ENCODE peak calls at places on chromosomes 6 and 20, in ten cellular contexts. One of them, this sample, is unnamed.

GRCh38 chr20:50331469-50332251 is 141.0 kb downstream of the CEBPB start:
- DNase-seq in activated naive CD4-positive, alpha-beta T cell: no peak
- DNase-seq in pulmonary artery endothelial cell: no peak
- DNase-seq in glutamatergic neuron: no peak
- DNase-seq in mesenchymal stem cell: no peak
- DNase-seq in psoas muscle: no peak
- DNase-seq in upper lobe of left lung: peak; percentile 79
- DNase-seq in SK-N-SH: no peak
- DNase-seq in NCI-H1694: no peak
- DNase-seq in breast epithelium: peak; percentile 75
- DNase-seq in this sample: no peak

GRCh38 chr20:62178316-62179161 is 4.3 kb upstream of the MTG2 start:
- DNase-seq in breast epithelium: no peak
- DNase-seq in upper lobe of left lung: no peak
- DNase-seq in SK-N-SH: no peak
- DNase-seq in NCI-H1694: peak; percentile 13
- DNase-seq in activated naive CD4-positive, alpha-beta T cell: no peak
- DNase-seq in psoas muscle: no peak
- DNase-seq in pulmonary artery endothelial cell: no peak
- DNase-seq in mesenchymal stem cell: no peak
- DNase-seq in glutamatergic neuron: peak; percentile 10
- DNase-seq in this sample: no peak

GRCh38 chr20:5557123-5557522 is 193.1 kb upstream of the SHLD1 start:
- DNase-seq in SK-N-SH: peak; percentile 54
- DNase-seq in pulmonary artery endothelial cell: peak; percentile 8
- DNase-seq in psoas muscle: peak; percentile 27
- DNase-seq in breast epithelium: no peak
- DNase-seq in glutamatergic neuron: peak; percentile 58
- DNase-seq in mesenchymal stem cell: peak; percentile 59
- DNase-seq in activated naive CD4-positive, alpha-beta T cell: peak; percentile 25
- DNase-seq in upper lobe of left lung: peak; percentile 34
- DNase-seq in NCI-H1694: peak; percentile 6
- DNase-seq in this sample: peak; percentile 63

GRCh38 chr6:135162678-135163439 is 18.2 kb upstream of the MYB start:
- DNase-seq in activated naive CD4-positive, alpha-beta T cell: peak; percentile 4
- DNase-seq in psoas muscle: peak; percentile 21
- DNase-seq in NCI-H1694: peak; percentile 6
- DNase-seq in SK-N-SH: peak; percentile 50
- DNase-seq in upper lobe of left lung: no peak
- DNase-seq in glutamatergic neuron: peak; percentile 84
- DNase-seq in mesenchymal stem cell: peak; percentile 24
- DNase-seq in pulmonary artery endothelial cell: no peak
- DNase-seq in breast epithelium: no peak
- DNase-seq in this sample: peak; percentile 35

GRCh38 chr20:44032583-44033138 is 118.0 kb downstream of the TOX2 start:
- DNase-seq in pulmonary artery endothelial cell: no peak
- DNase-seq in activated naive CD4-positive, alpha-beta T cell: no peak
- DNase-seq in SK-N-SH: no peak
- DNase-seq in breast epithelium: no peak
- DNase-seq in upper lobe of left lung: no peak
- DNase-seq in psoas muscle: no peak
- DNase-seq in glutamatergic neuron: no peak
- DNase-seq in mesenchymal stem cell: no peak
- DNase-seq in NCI-H1694: no peak
- DNase-seq in this sample: no peak

GRCh38 chr6:79137671-79138070 is 59.6 kb upstream of the PHIP start:
- DNase-seq in mesenchymal stem cell: no peak
- DNase-seq in psoas muscle: no peak
- DNase-seq in activated naive CD4-positive, alpha-beta T cell: no peak
- DNase-seq in upper lobe of left lung: no peak
- DNase-seq in glutamatergic neuron: no peak
- DNase-seq in breast epithelium: no peak
- DNase-seq in pulmonary artery endothelial cell: no peak
- DNase-seq in NCI-H1694: no peak
- DNase-seq in SK-N-SH: no peak
- DNase-seq in this sample: no peak

GRCh38 chr20:14142964-14143627 is 147.8 kb downstream of the MACROD2 start:
- DNase-seq in pulmonary artery endothelial cell: no peak
- DNase-seq in glutamatergic neuron: no peak
- DNase-seq in activated naive CD4-positive, alpha-beta T cell: no peak
- DNase-seq in SK-N-SH: peak; percentile 17
- DNase-seq in breast epithelium: no peak
- DNase-seq in NCI-H1694: no peak
- DNase-seq in psoas muscle: no peak
- DNase-seq in mesenchymal stem cell: peak; percentile 59
- DNase-seq in upper lobe of left lung: no peak
- DNase-seq in this sample: no peak

GRCh38 chr6:71248306-71248705 is 40.3 kb upstream of the OGFRL1 start:
- DNase-seq in breast epithelium: no peak
- DNase-seq in psoas muscle: no peak
- DNase-seq in SK-N-SH: no peak
- DNase-seq in pulmonary artery endothelial cell: no peak
- DNase-seq in mesenchymal stem cell: peak; percentile 89
- DNase-seq in activated naive CD4-positive, alpha-beta T cell: no peak
- DNase-seq in upper lobe of left lung: peak; percentile 36
- DNase-seq in glutamatergic neuron: no peak
- DNase-seq in NCI-H1694: no peak
- DNase-seq in this sample: peak; percentile 56

GRCh38 chr6:36545767-36546663 is 1.3 kb downstream of the STK38 start:
- DNase-seq in pulmonary artery endothelial cell: no peak
- DNase-seq in psoas muscle: no peak
- DNase-seq in upper lobe of left lung: no peak
- DNase-seq in activated naive CD4-positive, alpha-beta T cell: no peak
- DNase-seq in breast epithelium: no peak
- DNase-seq in mesenchymal stem cell: peak; percentile 66
- DNase-seq in SK-N-SH: peak; percentile 45
- DNase-seq in glutamatergic neuron: no peak
- DNase-seq in NCI-H1694: no peak
- DNase-seq in this sample: no peak

GRCh38 chr6:79544299-79544927 is 7.2 kb upstream of the LCA5 start:
- DNase-seq in mesenchymal stem cell: peak; percentile 68
- DNase-seq in upper lobe of left lung: no peak
- DNase-seq in psoas muscle: no peak
- DNase-seq in SK-N-SH: no peak
- DNase-seq in pulmonary artery endothelial cell: no peak
- DNase-seq in activated naive CD4-positive, alpha-beta T cell: no peak
- DNase-seq in breast epithelium: no peak
- DNase-seq in glutamatergic neuron: no peak
- DNase-seq in NCI-H1694: peak; percentile 14
- DNase-seq in this sample: no peak

GRCh38 chr20:60715172-60715571 is 536.9 kb upstream of the CDH4 start:
- DNase-seq in activated naive CD4-positive, alpha-beta T cell: no peak
- DNase-seq in mesenchymal stem cell: no peak
- DNase-seq in pulmonary artery endothelial cell: no peak
- DNase-seq in upper lobe of left lung: no peak
- DNase-seq in glutamatergic neuron: no peak
- DNase-seq in SK-N-SH: peak; percentile 9
- DNase-seq in breast epithelium: no peak
- DNase-seq in NCI-H1694: no peak
- DNase-seq in psoas muscle: no peak
- DNase-seq in this sample: no peak

GRCh38 chr6:156984178-156984738 is 207.1 kb downstream of the ARID1B start:
- DNase-seq in breast epithelium: no peak
- DNase-seq in glutamatergic neuron: no peak
- DNase-seq in NCI-H1694: no peak
- DNase-seq in psoas muscle: no peak
- DNase-seq in pulmonary artery endothelial cell: no peak
- DNase-seq in SK-N-SH: no peak
- DNase-seq in activated naive CD4-positive, alpha-beta T cell: no peak
- DNase-seq in mesenchymal stem cell: no peak
- DNase-seq in upper lobe of left lung: no peak
- DNase-seq in this sample: no peak

GRCh38 chr6:145313041-145313855 is 422.1 kb downstream of the EPM2A start:
- DNase-seq in breast epithelium: no peak
- DNase-seq in NCI-H1694: no peak
- DNase-seq in SK-N-SH: no peak
- DNase-seq in mesenchymal stem cell: no peak
- DNase-seq in upper lobe of left lung: no peak
- DNase-seq in activated naive CD4-positive, alpha-beta T cell: no peak
- DNase-seq in psoas muscle: no peak
- DNase-seq in glutamatergic neuron: no peak
- DNase-seq in pulmonary artery endothelial cell: no peak
- DNase-seq in this sample: no peak

GRCh38 chr20:50343490-50344179 is 153.0 kb downstream of the CEBPB start:
- DNase-seq in upper lobe of left lung: no peak
- DNase-seq in breast epithelium: peak; percentile 96
- DNase-seq in mesenchymal stem cell: no peak
- DNase-seq in pulmonary artery endothelial cell: no peak
- DNase-seq in SK-N-SH: no peak
- DNase-seq in activated naive CD4-positive, alpha-beta T cell: no peak
- DNase-seq in NCI-H1694: no peak
- DNase-seq in psoas muscle: no peak
- DNase-seq in glutamatergic neuron: no peak
- DNase-seq in this sample: no peak

GRCh38 chr6:30841644-30842504 is 42.4 kb upstream of the DDR1 start:
- DNase-seq in SK-N-SH: no peak
- DNase-seq in psoas muscle: no peak
- DNase-seq in upper lobe of left lung: no peak
- DNase-seq in glutamatergic neuron: no peak
- DNase-seq in activated naive CD4-positive, alpha-beta T cell: no peak
- DNase-seq in breast epithelium: no peak
- DNase-seq in NCI-H1694: no peak
- DNase-seq in pulmonary artery endothelial cell: no peak
- DNase-seq in mesenchymal stem cell: peak; percentile 56
- DNase-seq in this sample: no peak

GRCh38 chr6:14673201-14673600 is 555.6 kb downstream of the CD83 start:
- DNase-seq in glutamatergic neuron: no peak
- DNase-seq in NCI-H1694: no peak
- DNase-seq in mesenchymal stem cell: peak; percentile 68
- DNase-seq in pulmonary artery endothelial cell: no peak
- DNase-seq in upper lobe of left lung: no peak
- DNase-seq in activated naive CD4-positive, alpha-beta T cell: no peak
- DNase-seq in SK-N-SH: no peak
- DNase-seq in psoas muscle: no peak
- DNase-seq in breast epithelium: no peak
- DNase-seq in this sample: no peak

GRCh38 chr20:25437153-25437581 is 29.7 kb downstream of the GINS1 start:
- DNase-seq in breast epithelium: no peak
- DNase-seq in psoas muscle: no peak
- DNase-seq in glutamatergic neuron: no peak
- DNase-seq in SK-N-SH: no peak
- DNase-seq in upper lobe of left lung: no peak
- DNase-seq in activated naive CD4-positive, alpha-beta T cell: no peak
- DNase-seq in mesenchymal stem cell: no peak
- DNase-seq in pulmonary artery endothelial cell: no peak
- DNase-seq in NCI-H1694: no peak
- DNase-seq in this sample: no peak

GRCh38 chr6:149236584-149236983 is 80.9 kb upstream of the TAB2 start:
- DNase-seq in SK-N-SH: peak; percentile 68
- DNase-seq in glutamatergic neuron: no peak
- DNase-seq in psoas muscle: no peak
- DNase-seq in breast epithelium: no peak
- DNase-seq in pulmonary artery endothelial cell: peak; percentile 36
- DNase-seq in NCI-H1694: no peak
- DNase-seq in mesenchymal stem cell: no peak
- DNase-seq in activated naive CD4-positive, alpha-beta T cell: no peak
- DNase-seq in upper lobe of left lung: no peak
- DNase-seq in this sample: peak; percentile 74

GRCh38 chr6:138403324-138403800 is 661 bp upstream of the HEBP2 start:
- DNase-seq in breast epithelium: no peak
- DNase-seq in glutamatergic neuron: peak; percentile 62
- DNase-seq in NCI-H1694: peak; percentile 2
- DNase-seq in mesenchymal stem cell: peak; percentile 58
- DNase-seq in activated naive CD4-positive, alpha-beta T cell: peak; percentile 41
- DNase-seq in psoas muscle: peak; percentile 57
- DNase-seq in pulmonary artery endothelial cell: no peak
- DNase-seq in SK-N-SH: peak; percentile 65
- DNase-seq in upper lobe of left lung: peak; percentile 42
- DNase-seq in this sample: no peak

GRCh38 chr6:11083491-11083890 is 10.1 kb upstream of the SMIM13 start:
- DNase-seq in NCI-H1694: no peak
- DNase-seq in psoas muscle: no peak
- DNase-seq in activated naive CD4-positive, alpha-beta T cell: no peak
- DNase-seq in mesenchymal stem cell: peak; percentile 72
- DNase-seq in upper lobe of left lung: no peak
- DNase-seq in glutamatergic neuron: no peak
- DNase-seq in SK-N-SH: no peak
- DNase-seq in breast epithelium: no peak
- DNase-seq in pulmonary artery endothelial cell: no peak
- DNase-seq in this sample: no peak

GRCh38 chr6:45478235-45478634 is 100.5 kb upstream of the SUPT3H start:
- DNase-seq in SK-N-SH: no peak
- DNase-seq in psoas muscle: no peak
- DNase-seq in glutamatergic neuron: no peak
- DNase-seq in mesenchymal stem cell: peak; percentile 65
- DNase-seq in pulmonary artery endothelial cell: peak; percentile 47
- DNase-seq in activated naive CD4-positive, alpha-beta T cell: no peak
- DNase-seq in NCI-H1694: no peak
- DNase-seq in upper lobe of left lung: no peak
- DNase-seq in breast epithelium: no peak
- DNase-seq in this sample: peak; percentile 71

GRCh38 chr20:11387189-11387754 is 530.4 kb upstream of the BTBD3 start:
- DNase-seq in upper lobe of left lung: no peak
- DNase-seq in activated naive CD4-positive, alpha-beta T cell: no peak
- DNase-seq in mesenchymal stem cell: peak; percentile 69
- DNase-seq in psoas muscle: no peak
- DNase-seq in NCI-H1694: no peak
- DNase-seq in pulmonary artery endothelial cell: no peak
- DNase-seq in breast epithelium: no peak
- DNase-seq in SK-N-SH: no peak
- DNase-seq in glutamatergic neuron: no peak
- DNase-seq in this sample: no peak

GRCh38 chr20:45445805-45446562 is 23.6 kb upstream of the WFDC2 start:
- DNase-seq in glutamatergic neuron: peak; percentile 85
- DNase-seq in mesenchymal stem cell: peak; percentile 37
- DNase-seq in breast epithelium: no peak
- DNase-seq in activated naive CD4-positive, alpha-beta T cell: no peak
- DNase-seq in NCI-H1694: no peak
- DNase-seq in upper lobe of left lung: no peak
- DNase-seq in SK-N-SH: peak; percentile 53
- DNase-seq in pulmonary artery endothelial cell: no peak
- DNase-seq in psoas muscle: no peak
- DNase-seq in this sample: no peak

GRCh38 chr6:148272084-148272483 is 70.6 kb upstream of the SASH1 start:
- DNase-seq in upper lobe of left lung: no peak
- DNase-seq in activated naive CD4-positive, alpha-beta T cell: no peak
- DNase-seq in NCI-H1694: no peak
- DNase-seq in glutamatergic neuron: no peak
- DNase-seq in SK-N-SH: no peak
- DNase-seq in psoas muscle: no peak
- DNase-seq in breast epithelium: no peak
- DNase-seq in pulmonary artery endothelial cell: peak; percentile 56
- DNase-seq in mesenchymal stem cell: peak; percentile 92
- DNase-seq in this sample: peak; percentile 89

GRCh38 chr6:142047934-142048592 is 84.7 kb upstream of the GJE1 start:
- DNase-seq in breast epithelium: no peak
- DNase-seq in mesenchymal stem cell: no peak
- DNase-seq in SK-N-SH: no peak
- DNase-seq in NCI-H1694: no peak
- DNase-seq in glutamatergic neuron: no peak
- DNase-seq in upper lobe of left lung: no peak
- DNase-seq in activated naive CD4-positive, alpha-beta T cell: no peak
- DNase-seq in psoas muscle: no peak
- DNase-seq in pulmonary artery endothelial cell: no peak
- DNase-seq in this sample: no peak

GRCh38 chr20:39862613-39863012 is 826.4 kb downstream of the MAFB start:
- DNase-seq in NCI-H1694: no peak
- DNase-seq in upper lobe of left lung: no peak
- DNase-seq in breast epithelium: no peak
- DNase-seq in mesenchymal stem cell: no peak
- DNase-seq in pulmonary artery endothelial cell: no peak
- DNase-seq in glutamatergic neuron: no peak
- DNase-seq in SK-N-SH: no peak
- DNase-seq in psoas muscle: no peak
- DNase-seq in activated naive CD4-positive, alpha-beta T cell: no peak
- DNase-seq in this sample: no peak